ENCODE peak calls at places on chromosomes 13 and 19, in nine cellular contexts. One of them, this sample, is unnamed.

GRCh38 chr19:13856530-13856929 is 20.4 kb upstream of the NANOS3 start:
- DNase-seq in activated CD4-positive, alpha-beta T cell treated with anti-CD3 and anti-CD28 coated beads, Interleukin-2, amount 50 U/mL, for 1 hour: no peak
- DNase-seq in NCI-H1930: no peak
- DNase-seq in non-pigmented ciliary epithelial cell: no peak
- DNase-seq in CD8-positive, alpha-beta memory T cell: no peak
- DNase-seq in HFFc6: no peak
- DNase-seq in cardiac muscle cell: no peak
- DNase-seq in activated naive CD4-positive, alpha-beta T cell treated with Interleukin-2 at 50 U/mL for 16 hours: no peak
- DNase-seq in T follicular helper cell: no peak
- DNase-seq in this sample: no peak

GRCh38 chr19:2081873-2082810 is 14.0 kb downstream of the MOB3A start:
- DNase-seq in activated CD4-positive, alpha-beta T cell treated with anti-CD3 and anti-CD28 coated beads, Interleukin-2, amount 50 U/mL, for 1 hour: no peak
- DNase-seq in NCI-H1930: no peak
- DNase-seq in activated naive CD4-positive, alpha-beta T cell treated with Interleukin-2 at 50 U/mL for 16 hours: peak
- DNase-seq in HFFc6: no peak
- DNase-seq in cardiac muscle cell: no peak
- DNase-seq in T follicular helper cell: no peak
- DNase-seq in CD8-positive, alpha-beta memory T cell: peak
- DNase-seq in non-pigmented ciliary epithelial cell: no peak
- DNase-seq in this sample: no peak

GRCh38 chr19:492091-492531 is 4.2 kb upstream of the MADCAM1 start:
- DNase-seq in HFFc6: no peak
- DNase-seq in activated naive CD4-positive, alpha-beta T cell treated with Interleukin-2 at 50 U/mL for 16 hours: peak
- DNase-seq in non-pigmented ciliary epithelial cell: no peak
- DNase-seq in NCI-H1930: no peak
- DNase-seq in CD8-positive, alpha-beta memory T cell: no peak
- DNase-seq in T follicular helper cell: peak
- DNase-seq in activated CD4-positive, alpha-beta T cell treated with anti-CD3 and anti-CD28 coated beads, Interleukin-2, amount 50 U/mL, for 1 hour: peak
- DNase-seq in cardiac muscle cell: no peak
- DNase-seq in this sample: no peak

GRCh38 chr13:50476579-50476978 is 366.9 kb downstream of the DLEU7 start:
- DNase-seq in NCI-H1930: no peak
- DNase-seq in non-pigmented ciliary epithelial cell: no peak
- DNase-seq in HFFc6: no peak
- DNase-seq in CD8-positive, alpha-beta memory T cell: no peak
- DNase-seq in activated naive CD4-positive, alpha-beta T cell treated with Interleukin-2 at 50 U/mL for 16 hours: no peak
- DNase-seq in T follicular helper cell: no peak
- DNase-seq in activated CD4-positive, alpha-beta T cell treated with anti-CD3 and anti-CD28 coated beads, Interleukin-2, amount 50 U/mL, for 1 hour: no peak
- DNase-seq in cardiac muscle cell: no peak
- DNase-seq in this sample: peak

GRCh38 chr19:55086730-55087541 is 11.3 kb downstream of the EPS8L1 start:
- DNase-seq in T follicular helper cell: peak
- DNase-seq in cardiac muscle cell: peak
- DNase-seq in NCI-H1930: no peak
- DNase-seq in HFFc6: peak
- DNase-seq in non-pigmented ciliary epithelial cell: peak
- DNase-seq in activated CD4-positive, alpha-beta T cell treated with anti-CD3 and anti-CD28 coated beads, Interleukin-2, amount 50 U/mL, for 1 hour: peak
- DNase-seq in CD8-positive, alpha-beta memory T cell: peak
- DNase-seq in activated naive CD4-positive, alpha-beta T cell treated with Interleukin-2 at 50 U/mL for 16 hours: peak
- DNase-seq in this sample: peak

GRCh38 chr13:99374994-99375805 is 68.0 kb upstream of the GPR183 start:
- DNase-seq in activated naive CD4-positive, alpha-beta T cell treated with Interleukin-2 at 50 U/mL for 16 hours: no peak
- DNase-seq in activated CD4-positive, alpha-beta T cell treated with anti-CD3 and anti-CD28 coated beads, Interleukin-2, amount 50 U/mL, for 1 hour: peak
- DNase-seq in cardiac muscle cell: no peak
- DNase-seq in NCI-H1930: no peak
- DNase-seq in HFFc6: no peak
- DNase-seq in non-pigmented ciliary epithelial cell: no peak
- DNase-seq in CD8-positive, alpha-beta memory T cell: peak
- DNase-seq in T follicular helper cell: no peak
- DNase-seq in this sample: no peak

GRCh38 chr13:112605531-112605990 is 17.6 kb upstream of the TUBGCP3 start:
- DNase-seq in activated naive CD4-positive, alpha-beta T cell treated with Interleukin-2 at 50 U/mL for 16 hours: no peak
- DNase-seq in HFFc6: peak
- DNase-seq in cardiac muscle cell: no peak
- DNase-seq in CD8-positive, alpha-beta memory T cell: no peak
- DNase-seq in NCI-H1930: no peak
- DNase-seq in non-pigmented ciliary epithelial cell: no peak
- DNase-seq in T follicular helper cell: no peak
- DNase-seq in activated CD4-positive, alpha-beta T cell treated with anti-CD3 and anti-CD28 coated beads, Interleukin-2, amount 50 U/mL, for 1 hour: no peak
- DNase-seq in this sample: no peak

GRCh38 chr13:45953082-45953481 is 99.5 kb downstream of the ZC3H13 start:
- DNase-seq in T follicular helper cell: no peak
- DNase-seq in cardiac muscle cell: no peak
- DNase-seq in non-pigmented ciliary epithelial cell: no peak
- DNase-seq in CD8-positive, alpha-beta memory T cell: no peak
- DNase-seq in HFFc6: no peak
- DNase-seq in NCI-H1930: no peak
- DNase-seq in activated naive CD4-positive, alpha-beta T cell treated with Interleukin-2 at 50 U/mL for 16 hours: no peak
- DNase-seq in activated CD4-positive, alpha-beta T cell treated with anti-CD3 and anti-CD28 coated beads, Interleukin-2, amount 50 U/mL, for 1 hour: no peak
- DNase-seq in this sample: no peak

GRCh38 chr13:36919206-36919832 is 719 bp downstream of the SMAD9 start:
- DNase-seq in NCI-H1930: peak
- DNase-seq in cardiac muscle cell: peak
- DNase-seq in activated naive CD4-positive, alpha-beta T cell treated with Interleukin-2 at 50 U/mL for 16 hours: no peak
- DNase-seq in activated CD4-positive, alpha-beta T cell treated with anti-CD3 and anti-CD28 coated beads, Interleukin-2, amount 50 U/mL, for 1 hour: no peak
- DNase-seq in T follicular helper cell: no peak
- DNase-seq in CD8-positive, alpha-beta memory T cell: no peak
- DNase-seq in HFFc6: peak
- DNase-seq in non-pigmented ciliary epithelial cell: no peak
- DNase-seq in this sample: peak

GRCh38 chr19:30283556-30283955 is 88.6 kb upstream of the ZNF536 start:
- DNase-seq in activated naive CD4-positive, alpha-beta T cell treated with Interleukin-2 at 50 U/mL for 16 hours: no peak
- DNase-seq in CD8-positive, alpha-beta memory T cell: no peak
- DNase-seq in NCI-H1930: no peak
- DNase-seq in T follicular helper cell: no peak
- DNase-seq in cardiac muscle cell: no peak
- DNase-seq in activated CD4-positive, alpha-beta T cell treated with anti-CD3 and anti-CD28 coated beads, Interleukin-2, amount 50 U/mL, for 1 hour: no peak
- DNase-seq in non-pigmented ciliary epithelial cell: no peak
- DNase-seq in HFFc6: no peak
- DNase-seq in this sample: no peak

GRCh38 chr13:49532593-49532992 is 36.8 kb downstream of the PHF11 start:
- DNase-seq in NCI-H1930: no peak
- DNase-seq in cardiac muscle cell: no peak
- DNase-seq in CD8-positive, alpha-beta memory T cell: no peak
- DNase-seq in T follicular helper cell: no peak
- DNase-seq in activated CD4-positive, alpha-beta T cell treated with anti-CD3 and anti-CD28 coated beads, Interleukin-2, amount 50 U/mL, for 1 hour: no peak
- DNase-seq in activated naive CD4-positive, alpha-beta T cell treated with Interleukin-2 at 50 U/mL for 16 hours: no peak
- DNase-seq in non-pigmented ciliary epithelial cell: no peak
- DNase-seq in HFFc6: no peak
- DNase-seq in this sample: no peak

GRCh38 chr19:7570761-7571160 is 24.9 kb upstream of the CAMSAP3 start:
- DNase-seq in T follicular helper cell: no peak
- DNase-seq in activated naive CD4-positive, alpha-beta T cell treated with Interleukin-2 at 50 U/mL for 16 hours: no peak
- DNase-seq in CD8-positive, alpha-beta memory T cell: no peak
- DNase-seq in NCI-H1930: no peak
- DNase-seq in cardiac muscle cell: no peak
- DNase-seq in non-pigmented ciliary epithelial cell: no peak
- DNase-seq in HFFc6: no peak
- DNase-seq in activated CD4-positive, alpha-beta T cell treated with anti-CD3 and anti-CD28 coated beads, Interleukin-2, amount 50 U/mL, for 1 hour: no peak
- DNase-seq in this sample: no peak

GRCh38 chr13:107866007-107866665 is 349.2 kb downstream of the LIG4 start:
- DNase-seq in HFFc6: no peak
- DNase-seq in non-pigmented ciliary epithelial cell: no peak
- DNase-seq in activated CD4-positive, alpha-beta T cell treated with anti-CD3 and anti-CD28 coated beads, Interleukin-2, amount 50 U/mL, for 1 hour: no peak
- DNase-seq in cardiac muscle cell: peak
- DNase-seq in CD8-positive, alpha-beta memory T cell: no peak
- DNase-seq in activated naive CD4-positive, alpha-beta T cell treated with Interleukin-2 at 50 U/mL for 16 hours: no peak
- DNase-seq in NCI-H1930: peak
- DNase-seq in T follicular helper cell: no peak
- DNase-seq in this sample: no peak

GRCh38 chr19:4278460-4278901 is 585 bp upstream of the SHD start:
- DNase-seq in activated naive CD4-positive, alpha-beta T cell treated with Interleukin-2 at 50 U/mL for 16 hours: no peak
- DNase-seq in cardiac muscle cell: peak
- DNase-seq in NCI-H1930: no peak
- DNase-seq in activated CD4-positive, alpha-beta T cell treated with anti-CD3 and anti-CD28 coated beads, Interleukin-2, amount 50 U/mL, for 1 hour: no peak
- DNase-seq in HFFc6: no peak
- DNase-seq in non-pigmented ciliary epithelial cell: no peak
- DNase-seq in CD8-positive, alpha-beta memory T cell: no peak
- DNase-seq in T follicular helper cell: no peak
- DNase-seq in this sample: no peak

GRCh38 chr19:45251452-45252354 is 632 bp downstream of the MARK4 start:
- DNase-seq in non-pigmented ciliary epithelial cell: no peak
- DNase-seq in activated naive CD4-positive, alpha-beta T cell treated with Interleukin-2 at 50 U/mL for 16 hours: no peak
- DNase-seq in T follicular helper cell: no peak
- DNase-seq in CD8-positive, alpha-beta memory T cell: peak
- DNase-seq in HFFc6: no peak
- DNase-seq in NCI-H1930: no peak
- DNase-seq in activated CD4-positive, alpha-beta T cell treated with anti-CD3 and anti-CD28 coated beads, Interleukin-2, amount 50 U/mL, for 1 hour: no peak
- DNase-seq in cardiac muscle cell: peak
- DNase-seq in this sample: no peak

GRCh38 chr13:43884221-43884620 is 4.5 kb downstream of the LACC1 start:
- DNase-seq in non-pigmented ciliary epithelial cell: no peak
- DNase-seq in NCI-H1930: no peak
- DNase-seq in T follicular helper cell: no peak
- DNase-seq in cardiac muscle cell: peak
- DNase-seq in CD8-positive, alpha-beta memory T cell: no peak
- DNase-seq in HFFc6: no peak
- DNase-seq in activated CD4-positive, alpha-beta T cell treated with anti-CD3 and anti-CD28 coated beads, Interleukin-2, amount 50 U/mL, for 1 hour: no peak
- DNase-seq in activated naive CD4-positive, alpha-beta T cell treated with Interleukin-2 at 50 U/mL for 16 hours: no peak
- DNase-seq in this sample: no peak

GRCh38 chr19:16441661-16442071 is 30.1 kb downstream of the EPS15L1 start:
- DNase-seq in T follicular helper cell: no peak
- DNase-seq in HFFc6: no peak
- DNase-seq in activated CD4-positive, alpha-beta T cell treated with anti-CD3 and anti-CD28 coated beads, Interleukin-2, amount 50 U/mL, for 1 hour: peak
- DNase-seq in NCI-H1930: no peak
- DNase-seq in activated naive CD4-positive, alpha-beta T cell treated with Interleukin-2 at 50 U/mL for 16 hours: peak
- DNase-seq in cardiac muscle cell: peak
- DNase-seq in non-pigmented ciliary epithelial cell: no peak
- DNase-seq in CD8-positive, alpha-beta memory T cell: no peak
- DNase-seq in this sample: no peak

GRCh38 chr19:16736709-16737108 is 17.1 kb downstream of the NWD1 start:
- DNase-seq in activated CD4-positive, alpha-beta T cell treated with anti-CD3 and anti-CD28 coated beads, Interleukin-2, amount 50 U/mL, for 1 hour: no peak
- DNase-seq in cardiac muscle cell: no peak
- DNase-seq in HFFc6: no peak
- DNase-seq in NCI-H1930: no peak
- DNase-seq in non-pigmented ciliary epithelial cell: no peak
- DNase-seq in CD8-positive, alpha-beta memory T cell: no peak
- DNase-seq in activated naive CD4-positive, alpha-beta T cell treated with Interleukin-2 at 50 U/mL for 16 hours: no peak
- DNase-seq in T follicular helper cell: no peak
- DNase-seq in this sample: no peak

GRCh38 chr19:3149526-3150505 is 14.0 kb downstream of the GNA15 start:
- DNase-seq in activated naive CD4-positive, alpha-beta T cell treated with Interleukin-2 at 50 U/mL for 16 hours: no peak
- DNase-seq in non-pigmented ciliary epithelial cell: no peak
- DNase-seq in cardiac muscle cell: no peak
- DNase-seq in activated CD4-positive, alpha-beta T cell treated with anti-CD3 and anti-CD28 coated beads, Interleukin-2, amount 50 U/mL, for 1 hour: no peak
- DNase-seq in CD8-positive, alpha-beta memory T cell: no peak
- DNase-seq in NCI-H1930: no peak
- DNase-seq in T follicular helper cell: no peak
- DNase-seq in HFFc6: no peak
- DNase-seq in this sample: no peak

GRCh38 chr13:44347905-44348304 is 25.7 kb upstream of the SERP2 start:
- DNase-seq in activated CD4-positive, alpha-beta T cell treated with anti-CD3 and anti-CD28 coated beads, Interleukin-2, amount 50 U/mL, for 1 hour: no peak
- DNase-seq in cardiac muscle cell: peak
- DNase-seq in CD8-positive, alpha-beta memory T cell: no peak
- DNase-seq in HFFc6: no peak
- DNase-seq in T follicular helper cell: no peak
- DNase-seq in non-pigmented ciliary epithelial cell: no peak
- DNase-seq in NCI-H1930: no peak
- DNase-seq in activated naive CD4-positive, alpha-beta T cell treated with Interleukin-2 at 50 U/mL for 16 hours: no peak
- DNase-seq in this sample: no peak

GRCh38 chr19:50461066-50461875 is 15.0 kb upstream of the EMC10 start:
- DNase-seq in NCI-H1930: peak
- DNase-seq in activated CD4-positive, alpha-beta T cell treated with anti-CD3 and anti-CD28 coated beads, Interleukin-2, amount 50 U/mL, for 1 hour: peak
- DNase-seq in cardiac muscle cell: peak
- DNase-seq in activated naive CD4-positive, alpha-beta T cell treated with Interleukin-2 at 50 U/mL for 16 hours: peak
- DNase-seq in T follicular helper cell: peak
- DNase-seq in HFFc6: peak
- DNase-seq in non-pigmented ciliary epithelial cell: no peak
- DNase-seq in CD8-positive, alpha-beta memory T cell: peak
- DNase-seq in this sample: peak

GRCh38 chr19:11324079-11324661 is 15.3 kb downstream of the RAB3D start:
- DNase-seq in CD8-positive, alpha-beta memory T cell: no peak
- DNase-seq in activated naive CD4-positive, alpha-beta T cell treated with Interleukin-2 at 50 U/mL for 16 hours: peak
- DNase-seq in activated CD4-positive, alpha-beta T cell treated with anti-CD3 and anti-CD28 coated beads, Interleukin-2, amount 50 U/mL, for 1 hour: no peak
- DNase-seq in NCI-H1930: no peak
- DNase-seq in cardiac muscle cell: no peak
- DNase-seq in non-pigmented ciliary epithelial cell: peak
- DNase-seq in HFFc6: peak
- DNase-seq in T follicular helper cell: no peak
- DNase-seq in this sample: no peak

GRCh38 chr13:20901668-20902437 is 693 bp downstream of the XPO4 start:
- DNase-seq in activated CD4-positive, alpha-beta T cell treated with anti-CD3 and anti-CD28 coated beads, Interleukin-2, amount 50 U/mL, for 1 hour: no peak
- DNase-seq in activated naive CD4-positive, alpha-beta T cell treated with Interleukin-2 at 50 U/mL for 16 hours: peak
- DNase-seq in NCI-H1930: no peak
- DNase-seq in HFFc6: peak
- DNase-seq in CD8-positive, alpha-beta memory T cell: no peak
- DNase-seq in non-pigmented ciliary epithelial cell: no peak
- DNase-seq in T follicular helper cell: no peak
- DNase-seq in cardiac muscle cell: peak
- DNase-seq in this sample: no peak

GRCh38 chr19:4633140-4633967 is 6.0 kb upstream of the TNFAIP8L1 start:
- DNase-seq in activated naive CD4-positive, alpha-beta T cell treated with Interleukin-2 at 50 U/mL for 16 hours: peak
- DNase-seq in NCI-H1930: no peak
- DNase-seq in HFFc6: peak
- DNase-seq in cardiac muscle cell: peak
- DNase-seq in T follicular helper cell: peak
- DNase-seq in non-pigmented ciliary epithelial cell: peak
- DNase-seq in activated CD4-positive, alpha-beta T cell treated with anti-CD3 and anti-CD28 coated beads, Interleukin-2, amount 50 U/mL, for 1 hour: peak
- DNase-seq in CD8-positive, alpha-beta memory T cell: peak
- DNase-seq in this sample: no peak

GRCh38 chr13:59230484-59231264 is 933.1 kb downstream of the DIAPH3 start:
- DNase-seq in non-pigmented ciliary epithelial cell: no peak
- DNase-seq in activated CD4-positive, alpha-beta T cell treated with anti-CD3 and anti-CD28 coated beads, Interleukin-2, amount 50 U/mL, for 1 hour: no peak
- DNase-seq in HFFc6: no peak
- DNase-seq in T follicular helper cell: no peak
- DNase-seq in NCI-H1930: no peak
- DNase-seq in activated naive CD4-positive, alpha-beta T cell treated with Interleukin-2 at 50 U/mL for 16 hours: no peak
- DNase-seq in cardiac muscle cell: no peak
- DNase-seq in CD8-positive, alpha-beta memory T cell: no peak
- DNase-seq in this sample: peak

GRCh38 chr13:33125821-33126570 is 109.8 kb downstream of the KL start:
- DNase-seq in NCI-H1930: no peak
- DNase-seq in activated naive CD4-positive, alpha-beta T cell treated with Interleukin-2 at 50 U/mL for 16 hours: no peak
- DNase-seq in non-pigmented ciliary epithelial cell: peak
- DNase-seq in HFFc6: peak
- DNase-seq in T follicular helper cell: no peak
- DNase-seq in CD8-positive, alpha-beta memory T cell: no peak
- DNase-seq in activated CD4-positive, alpha-beta T cell treated with anti-CD3 and anti-CD28 coated beads, Interleukin-2, amount 50 U/mL, for 1 hour: no peak
- DNase-seq in cardiac muscle cell: peak
- DNase-seq in this sample: no peak

GRCh38 chr19:41323430-41324125 is 13.6 kb downstream of the CCDC97 start:
- DNase-seq in T follicular helper cell: no peak
- DNase-seq in NCI-H1930: no peak
- DNase-seq in activated CD4-positive, alpha-beta T cell treated with anti-CD3 and anti-CD28 coated beads, Interleukin-2, amount 50 U/mL, for 1 hour: no peak
- DNase-seq in non-pigmented ciliary epithelial cell: peak
- DNase-seq in CD8-positive, alpha-beta memory T cell: no peak
- DNase-seq in cardiac muscle cell: no peak
- DNase-seq in HFFc6: peak
- DNase-seq in activated naive CD4-positive, alpha-beta T cell treated with Interleukin-2 at 50 U/mL for 16 hours: no peak
- DNase-seq in this sample: no peak

GRCh38 chr19:42316223-42317211 is 3.4 kb downstream of the TMEM145 start:
- DNase-seq in activated CD4-positive, alpha-beta T cell treated with anti-CD3 and anti-CD28 coated beads, Interleukin-2, amount 50 U/mL, for 1 hour: no peak
- DNase-seq in activated naive CD4-positive, alpha-beta T cell treated with Interleukin-2 at 50 U/mL for 16 hours: no peak
- DNase-seq in non-pigmented ciliary epithelial cell: no peak
- DNase-seq in T follicular helper cell: no peak
- DNase-seq in cardiac muscle cell: no peak
- DNase-seq in NCI-H1930: no peak
- DNase-seq in CD8-positive, alpha-beta memory T cell: no peak
- DNase-seq in HFFc6: peak
- DNase-seq in this sample: peak

GRCh38 chr13:61107989-61108388 is 307.7 kb downstream of the PCDH20 start:
- DNase-seq in T follicular helper cell: no peak
- DNase-seq in activated naive CD4-positive, alpha-beta T cell treated with Interleukin-2 at 50 U/mL for 16 hours: no peak
- DNase-seq in non-pigmented ciliary epithelial cell: no peak
- DNase-seq in cardiac muscle cell: no peak
- DNase-seq in HFFc6: no peak
- DNase-seq in NCI-H1930: no peak
- DNase-seq in activated CD4-positive, alpha-beta T cell treated with anti-CD3 and anti-CD28 coated beads, Interleukin-2, amount 50 U/mL, for 1 hour: no peak
- DNase-seq in CD8-positive, alpha-beta memory T cell: no peak
- DNase-seq in this sample: no peak

GRCh38 chr13:39167018-39167417 is 128.8 kb downstream of the NHLRC3 start:
- DNase-seq in NCI-H1930: no peak
- DNase-seq in activated naive CD4-positive, alpha-beta T cell treated with Interleukin-2 at 50 U/mL for 16 hours: no peak
- DNase-seq in non-pigmented ciliary epithelial cell: no peak
- DNase-seq in cardiac muscle cell: no peak
- DNase-seq in CD8-positive, alpha-beta memory T cell: no peak
- DNase-seq in HFFc6: no peak
- DNase-seq in T follicular helper cell: no peak
- DNase-seq in activated CD4-positive, alpha-beta T cell treated with anti-CD3 and anti-CD28 coated beads, Interleukin-2, amount 50 U/mL, for 1 hour: no peak
- DNase-seq in this sample: no peak

GRCh38 chr13:32473650-32474049 is 45.7 kb upstream of the N4BP2L1 start:
- DNase-seq in activated naive CD4-positive, alpha-beta T cell treated with Interleukin-2 at 50 U/mL for 16 hours: no peak
- DNase-seq in NCI-H1930: no peak
- DNase-seq in HFFc6: no peak
- DNase-seq in non-pigmented ciliary epithelial cell: no peak
- DNase-seq in CD8-positive, alpha-beta memory T cell: no peak
- DNase-seq in T follicular helper cell: no peak
- DNase-seq in cardiac muscle cell: no peak
- DNase-seq in activated CD4-positive, alpha-beta T cell treated with anti-CD3 and anti-CD28 coated beads, Interleukin-2, amount 50 U/mL, for 1 hour: no peak
- DNase-seq in this sample: no peak